ENCODE peak calls at places on chromosomes 1 and 21, in seven cellular contexts. A is Caco-2; E is LNCaP clone FGC; L is HFF-Myc; S is CD4-positive, alpha-beta memory T cell; U is hepatocyte; P is aorta. C is an unnamed sample.

GRCh38 chr1:39892611-39893595 is 8.8 kb downstream of the MYCL start:
- DNase-seq in A (peak), U (peak), S (no peak), P (no peak), L (no peak), E (peak), C (no peak)

GRCh38 chr1:10934150-10934818 is 78.2 kb upstream of the TARDBP start:
- DNase-seq in P (no peak), S (no peak), A (no peak), E (no peak), L (no peak), U (no peak), C (no peak)

GRCh38 chr1:2194319-2194897 is at the start of gene FAAP20:
- DNase-seq in U (peak), A (peak), P (no peak), E (no peak), S (no peak), L (no peak), C (no peak)

GRCh38 chr1:10401281-10401680 is 2.4 kb downstream of the PGD start:
- DNase-seq in A (no peak), L (no peak), S (no peak), P (no peak), U (no peak), E (no peak), C (no peak)

GRCh38 chr1:62318756-62319544 is at the start of gene KANK4:
- DNase-seq in U (peak), E (no peak), L (no peak), P (no peak), S (no peak), A (peak), C (peak)

GRCh38 chr21:36968414-36968813 is 1.9 kb upstream of the HLCS start:
- DNase-seq in L (no peak), A (no peak), E (no peak), S (no peak), P (no peak), U (no peak), C (no peak)

GRCh38 chr1:34532113-34532512 is 222.7 kb upstream of the GJB5 start:
- DNase-seq in U (no peak), P (no peak), A (no peak), L (no peak), S (no peak), E (no peak), C (no peak)

GRCh38 chr1:221164029-221164428 is 284.8 kb downstream of the HLX start:
- DNase-seq in S (no peak), U (no peak), L (no peak), P (no peak), A (no peak), E (no peak), C (no peak)

GRCh38 chr1:36174716-36175115 is 18.8 kb downstream of the MAP7D1 start:
- DNase-seq in E (no peak), A (no peak), U (no peak), P (no peak), S (no peak), L (no peak), C (no peak)

GRCh38 chr21:14734191-14734590 is 188.1 kb upstream of the SAMSN1 start:
- DNase-seq in E (no peak), P (no peak), A (no peak), S (no peak), L (no peak), U (no peak), C (no peak)

GRCh38 chr1:59815892-59816291 is 1.1 kb downstream of the HOOK1 start:
- DNase-seq in S (peak), E (no peak), U (peak), A (no peak), L (no peak), P (no peak), C (no peak)
- H3K4me3 ChIP-seq in S (no peak), E (peak), U (peak), A (peak), L (no peak), P (no peak), C (no peak)

GRCh38 chr1:210234254-210234747 is 1.7 kb downstream of the SERTAD4 start:
- DNase-seq in U (no peak), S (no peak), L (no peak), A (peak), E (no peak), P (no peak), C (peak)
- H3K4me3 ChIP-seq in U (peak), S (no peak), L (peak), A (peak), E (no peak), P (no peak), C (peak)

GRCh38 chr1:158809862-158810261 is 21.3 kb upstream of the MNDA start:
- DNase-seq in P (no peak), A (no peak), E (no peak), U (no peak), S (no peak), L (no peak), C (no peak)
- H3K4me3 ChIP-seq in P (no peak), A (no peak), E (no peak), U (no peak), S (no peak), L (no peak), C (no peak)

GRCh38 chr1:109470245-109470644 is 3.9 kb downstream of the SYPL2 start:
- DNase-seq in A (no peak), E (no peak), U (no peak), L (no peak), S (no peak), P (no peak), C (no peak)

GRCh38 chr1:109468903-109469302 is 2.6 kb downstream of the SYPL2 start:
- DNase-seq in A (no peak), P (no peak), S (no peak), E (no peak), L (no peak), U (no peak), C (no peak)

GRCh38 chr1:109466100-109466439 is 276 bp upstream of the SYPL2 start:
- DNase-seq in U (no peak), S (no peak), A (no peak), L (no peak), P (no peak), E (no peak), C (no peak)

GRCh38 chr1:109467301-109467777 is 993 bp downstream of the SYPL2 start:
- DNase-seq in L (no peak), E (no peak), U (no peak), P (no peak), A (no peak), S (no peak), C (no peak)

DNA sequence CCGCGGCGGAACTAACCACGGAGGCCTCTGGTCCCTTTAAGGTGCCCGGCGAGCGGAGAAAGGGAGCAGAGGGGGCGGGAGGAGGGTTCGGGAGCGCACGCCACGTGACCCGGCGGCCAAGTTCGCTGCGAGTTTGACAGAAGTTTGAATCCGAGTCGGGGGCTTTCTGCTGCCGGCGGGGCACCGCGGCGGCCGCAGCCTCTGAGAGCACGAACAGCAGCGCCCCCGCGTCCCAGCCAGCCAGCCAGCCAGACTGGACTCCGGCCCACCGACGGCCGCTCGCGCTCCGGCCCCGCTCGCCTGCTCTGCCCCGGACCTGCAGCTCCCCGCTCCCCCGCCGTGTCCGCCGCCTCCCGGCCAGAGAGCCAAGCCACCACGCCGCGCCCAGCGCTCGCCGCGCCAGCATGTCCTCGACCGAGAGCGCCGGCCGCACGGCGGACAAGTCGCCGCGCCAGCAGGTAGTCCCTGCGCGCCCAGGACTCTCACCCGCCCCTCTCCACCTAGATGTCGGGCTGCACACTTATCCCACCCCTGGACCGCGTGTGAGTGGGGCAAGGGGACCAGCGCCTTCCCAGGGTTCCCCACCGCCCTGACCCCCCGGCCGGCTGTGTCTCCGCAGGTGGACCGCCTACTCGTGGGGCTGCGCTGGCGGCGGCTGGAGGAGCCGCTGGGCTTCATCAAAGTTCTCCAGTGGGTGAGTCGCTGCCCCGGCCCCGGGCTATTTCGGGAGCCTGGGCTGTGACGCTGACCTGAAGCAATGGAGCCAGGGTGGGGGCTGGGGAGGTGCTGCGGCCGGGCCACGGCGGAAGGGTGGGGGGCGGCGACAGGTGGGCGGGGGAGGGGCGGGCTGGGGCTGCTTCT is at the start of gene SYPL2:
- DNase-seq in A (no peak), U (peak), E (no peak), L (no peak), P (peak), S (no peak), C (peak)
- H3K4me3 ChIP-seq in A (peak), U (peak), E (peak), L (peak), P (peak), S (no peak), C (peak)

GRCh38 chr1:212241445-212242287 is 43.5 kb upstream of the PPP2R5A start:
- DNase-seq in L (no peak), P (no peak), E (no peak), S (no peak), A (no peak), U (no peak), C (no peak)
- H3K4me3 ChIP-seq in L (no peak), P (no peak), E (no peak), S (no peak), A (no peak), U (no peak), C (no peak)

GRCh38 chr1:59971464-59971911 is 44.9 kb upstream of the CYP2J2 start:
- DNase-seq in E (no peak), S (no peak), P (peak), U (peak), L (no peak), A (peak), C (peak)
- H3K4me3 ChIP-seq in E (no peak), S (no peak), P (no peak), U (no peak), L (no peak), A (no peak), C (no peak)

DNA sequence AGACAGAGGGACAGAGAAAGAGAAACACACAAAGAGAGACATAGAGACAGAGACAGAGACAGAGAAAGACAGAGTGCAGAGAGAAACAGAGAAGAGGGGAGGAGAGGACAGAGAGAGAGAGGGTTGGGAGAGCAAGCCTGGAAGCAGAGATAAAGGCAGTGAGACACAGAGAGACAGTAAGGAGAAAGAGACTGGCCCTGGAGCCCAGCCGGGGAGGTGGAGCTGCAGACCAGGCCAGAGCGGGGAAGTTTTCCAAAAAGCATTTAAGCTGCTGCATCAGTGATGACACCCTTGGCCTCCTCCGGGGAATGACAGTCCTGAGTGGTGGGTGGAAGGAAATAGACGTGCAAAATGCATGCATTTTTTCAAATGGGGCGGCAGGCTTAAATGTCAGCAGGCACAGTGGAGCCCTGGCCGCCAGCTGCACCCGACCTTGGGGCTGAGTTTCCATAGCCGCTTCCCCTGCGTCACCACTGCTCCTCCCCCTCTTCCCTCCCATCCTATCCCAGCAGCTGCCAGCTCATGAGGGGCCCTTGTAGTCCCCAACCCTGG is 95.4 kb upstream of the KLHDC7A start:
- DNase-seq in U (peak), S (no peak), P (no peak), A (no peak), E (no peak), L (no peak), C (peak)
- H3K4me3 ChIP-seq in U (no peak), S (no peak), P (no peak), A (no peak), E (no peak), L (no peak), C (no peak)

GRCh38 chr1:183590225-183591191 is at the start of gene NCF2:
- DNase-seq in A (no peak), S (no peak), P (peak), L (no peak), E (no peak), U (no peak), C (no peak)

GRCh38 chr1:183592733-183593132 is 2.5 kb upstream of the NCF2 start:
- DNase-seq in E (no peak), L (no peak), A (no peak), U (no peak), P (no peak), S (no peak), C (no peak)

GRCh38 chr1:183596500-183596899 is 6.2 kb upstream of the NCF2 start:
- DNase-seq in U (no peak), P (no peak), L (no peak), E (no peak), S (no peak), A (no peak), C (no peak)

GRCh38 chr1:183595537-183595936 is 5.3 kb upstream of the NCF2 start:
- DNase-seq in A (no peak), E (no peak), U (no peak), P (no peak), L (no peak), S (no peak), C (no peak)

DNA sequence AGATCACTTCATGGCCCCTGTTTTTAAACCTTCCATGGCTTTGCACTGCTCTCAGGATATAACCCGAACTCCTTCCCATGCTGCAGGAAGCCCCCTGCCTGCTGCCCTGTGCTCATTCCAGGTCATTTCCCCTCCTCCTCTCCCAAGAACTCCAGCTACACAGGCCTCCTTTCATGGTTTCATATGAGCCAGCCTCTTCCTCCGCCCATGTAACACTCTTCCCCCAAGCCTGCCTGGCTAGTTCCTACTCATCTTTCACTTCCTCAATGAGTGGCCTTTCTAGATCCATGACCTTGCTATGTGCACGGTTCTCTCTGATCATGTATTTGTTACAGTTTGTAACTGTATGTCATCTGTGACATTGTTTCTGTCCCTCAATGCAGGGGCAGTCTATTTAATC is 3.1 kb upstream of the NCF2 start:
- DNase-seq in A (no peak), L (no peak), U (no peak), P (no peak), S (no peak), E (no peak), C (no peak)
- H3K4me3 ChIP-seq in A (no peak), L (no peak), U (no peak), P (no peak), S (no peak), E (no peak), C (no peak)

DNA sequence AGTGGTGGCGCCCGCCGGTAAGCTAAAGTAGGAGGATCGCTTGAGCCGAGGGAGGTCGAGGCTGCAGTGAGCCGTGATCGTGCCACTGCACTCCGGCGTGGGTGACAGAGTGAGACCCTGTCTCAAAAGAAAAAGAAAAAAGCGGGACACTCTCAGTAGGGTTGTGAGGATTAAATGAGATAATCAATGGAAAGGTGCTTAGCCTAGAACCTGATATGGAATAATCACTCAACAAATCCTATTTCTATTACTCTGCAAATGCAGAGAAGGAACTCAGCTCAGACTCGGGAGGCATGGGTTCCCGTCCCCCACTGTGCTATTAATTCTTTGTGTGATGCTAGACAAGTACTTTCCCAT is 541 bp upstream of the LUZP1 start:
- DNase-seq in P (no peak), U (no peak), S (no peak), L (no peak), A (no peak), E (no peak), C (no peak)
- H3K4me3 ChIP-seq in P (no peak), U (no peak), S (no peak), L (peak), A (no peak), E (no peak), C (peak)

C was measured in right cardiac atrium.